ENCODE peak calls at places on chromosomes 16 and 17, in seven cellular contexts. P, E, Y, U, Q, R and K are unnamed samples.

GRCh38 chr17:17836818-17837379 is at the start of gene SREBF1:
- DNase-seq in P (peak; percentile 61), E (peak; percentile 81), Y (peak; percentile 72), U (no peak), Q (no peak), R (no peak), K (no peak)

GRCh38 chr17:63991611-63992010 is 6.5 kb upstream of the PRR29 start:
- DNase-seq in P (no peak), E (no peak), Y (no peak), U (no peak), Q (peak; percentile 25), R (no peak), K (no peak)

GRCh38 chr16:12096828-12097522 is 120.4 kb downstream of the SNX29 start:
- DNase-seq in P (no peak), E (no peak), Y (no peak), U (no peak), Q (no peak), R (no peak), K (no peak)

GRCh38 chr16:25371342-25371741 is 113.7 kb upstream of the ZKSCAN2 start:
- DNase-seq in P (no peak), E (no peak), Y (no peak), U (no peak), Q (no peak), R (no peak), K (no peak)

GRCh38 chr17:42706732-42707131 is 24.4 kb downstream of the CNTNAP1 start:
- DNase-seq in P (no peak), E (no peak), Y (no peak), U (no peak), Q (peak; percentile 1), R (no peak), K (no peak)

GRCh38 chr16:56189990-56190902 is 1.0 kb upstream of the GNAO1 start:
- DNase-seq in P (no peak), E (no peak), Y (no peak), U (no peak), Q (no peak), R (no peak), K (no peak)

GRCh38 chr17:45265823-45266222 is 3.9 kb upstream of the SPATA32 start:
- DNase-seq in P (no peak), E (peak; percentile 78), Y (no peak), U (no peak), Q (no peak), R (no peak), K (no peak)

GRCh38 chr17:69466451-69466850 is 52.0 kb downstream of the MAP2K6 start:
- DNase-seq in P (no peak), E (no peak), Y (no peak), U (no peak), Q (no peak), R (no peak), K (no peak)

GRCh38 chr17:7060165-7060890 is 16.4 kb upstream of the SLC16A11 start:
- DNase-seq in P (peak; percentile 27), E (no peak), Y (no peak), U (no peak), Q (no peak), R (no peak), K (no peak)

GRCh38 chr16:633336-634050 is 2.6 kb downstream of the METTL26 start:
- DNase-seq in P (no peak), E (no peak), Y (no peak), U (no peak), Q (no peak), R (no peak), K (no peak)

GRCh38 chr17:2948721-2949468 is 114.5 kb downstream of the OR1D5 start:
- DNase-seq in P (no peak), E (no peak), Y (no peak), U (no peak), Q (peak; percentile 38), R (no peak), K (no peak)

GRCh38 chr16:50025544-50025931 is 513 bp downstream of the CNEP1R1 start:
- DNase-seq in P (no peak), E (peak; percentile 63), Y (no peak), U (no peak), Q (no peak), R (no peak), K (no peak)

GRCh38 chr17:40074175-40074512 is 11.4 kb downstream of the THRA start:
- DNase-seq in P (no peak), E (no peak), Y (no peak), U (no peak), Q (no peak), R (no peak), K (no peak)

GRCh38 chr17:80030730-80031410 is 4.8 kb downstream of the TBC1D16 start:
- DNase-seq in P (peak; percentile 92), E (peak; percentile 67), Y (no peak), U (no peak), Q (no peak), R (no peak), K (peak; percentile 79)

GRCh38 chr16:30927789-30928378 is 4.5 kb downstream of the FBXL19 start:
- DNase-seq in P (no peak), E (no peak), Y (peak; percentile 61), U (no peak), Q (no peak), R (no peak), K (peak; percentile 56)

GRCh38 chr17:72447251-72447640 is 326.4 kb downstream of the SOX9 start:
- DNase-seq in P (no peak), E (no peak), Y (no peak), U (no peak), Q (no peak), R (no peak), K (no peak)

GRCh38 chr17:72446525-72447250 is 325.9 kb downstream of the SOX9 start:
- DNase-seq in P (no peak), E (peak; percentile 76), Y (no peak), U (peak; percentile 57), Q (no peak), R (no peak), K (no peak)

GRCh38 chr17:72444517-72445054 is 323.8 kb downstream of the SOX9 start:
- DNase-seq in P (no peak), E (no peak), Y (no peak), U (no peak), Q (no peak), R (no peak), K (no peak)

GRCh38 chr17:72445055-72445991 is 324.5 kb downstream of the SOX9 start:
- DNase-seq in P (peak; percentile 58), E (peak; percentile 87), Y (no peak), U (no peak), Q (no peak), R (no peak), K (no peak)

GRCh38 chr17:72446118-72446517 is 325.3 kb downstream of the SOX9 start:
- DNase-seq in P (no peak), E (no peak), Y (no peak), U (no peak), Q (no peak), R (no peak), K (no peak)
- H3K4me3 ChIP-seq in P (no peak overlapping the region), E (no peak overlapping the region), Y (no peak overlapping the region), U (no peak overlapping the region), Q (no peak overlapping the region), R (no peak overlapping the region), K (no peak overlapping the region)

DNA sequence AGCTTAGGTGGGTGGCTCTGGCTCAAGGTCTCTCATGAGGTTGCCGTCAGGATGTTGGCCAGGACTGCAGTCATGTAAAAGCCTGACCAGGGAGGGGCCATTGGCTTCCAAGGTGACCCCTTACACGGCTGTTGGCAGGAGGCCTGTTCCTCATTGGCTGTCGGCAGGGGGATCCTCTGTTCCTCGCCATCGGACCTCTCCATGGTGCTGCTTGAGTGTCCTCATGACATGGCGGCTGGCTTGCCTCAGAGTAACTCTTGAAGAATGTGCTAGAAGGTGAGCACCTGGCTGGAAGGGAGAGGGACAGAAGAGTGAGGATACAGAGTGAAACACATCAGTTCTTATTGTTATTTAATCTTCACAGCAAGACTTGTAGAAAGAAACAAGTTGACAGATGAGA is 4.7 kb upstream of the RPRML start:
- DNase-seq in P (no peak), E (no peak), Y (no peak), U (no peak), Q (no peak), R (no peak), K (no peak)
- H3K27ac ChIP-seq in P (no peak overlapping the region), E (peak overlapping the region; percentile 81), Y (no peak overlapping the region), U (no peak overlapping the region), Q (no peak overlapping the region), R (no peak overlapping the region), K (no peak overlapping the region)

GRCh38 chr17:14813649-14814048 is 451.5 kb downstream of the PMP22 start:
- DNase-seq in P (no peak), E (no peak), Y (no peak), U (no peak), Q (no peak), R (no peak), K (no peak)
- TF ChIP-seq CTCF in P (no peak), E (peak; percentile 16), Y (peak; percentile 46), U (no peak), Q (no peak), R (no peak), K (no peak)

DNA sequence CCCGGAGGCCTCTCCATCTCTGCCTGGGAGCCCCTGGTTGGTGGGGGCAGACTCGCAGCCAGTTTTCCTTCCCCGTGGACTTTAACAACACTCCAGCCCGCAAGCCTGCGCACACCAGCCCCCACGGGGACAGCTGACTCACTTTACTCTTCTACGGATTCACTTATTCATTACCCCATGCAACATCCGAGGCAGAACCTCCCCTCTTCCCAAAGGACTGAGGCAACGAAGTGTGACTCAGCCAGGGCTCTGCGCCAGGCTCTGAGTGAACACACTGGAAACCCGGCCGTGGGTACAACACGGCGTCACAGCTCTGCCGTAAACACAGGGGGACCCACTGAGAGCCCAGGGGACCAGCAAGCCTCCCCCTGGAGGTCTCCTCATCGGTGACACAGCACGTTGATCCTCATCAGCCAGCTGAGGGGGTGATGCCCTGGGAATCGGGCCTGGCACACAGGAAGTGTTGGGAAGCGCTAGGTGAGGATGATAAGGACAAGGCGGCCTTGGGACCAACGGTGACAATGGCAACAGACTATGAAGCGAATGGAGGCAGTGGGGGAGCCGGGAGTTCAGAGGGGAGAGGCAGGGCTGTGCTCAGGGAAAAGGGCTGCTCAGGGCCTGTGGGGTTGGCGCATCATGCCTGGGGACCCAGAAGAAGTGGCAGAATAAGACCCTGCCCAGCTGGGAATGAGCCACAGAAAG is 14.6 kb downstream of the COTL1 start:
- DNase-seq in P (peak; percentile 72), E (no peak), Y (peak; percentile 57), U (peak; percentile 89), Q (peak; percentile 95), R (peak; percentile 83), K (peak; percentile 76)
- H3K4me3 ChIP-seq in P (peak overlapping the region; percentile 3), E (no peak overlapping the region), Y (no peak overlapping the region), U (peak overlapping the region; percentile 34), Q (no peak overlapping the region), R (peak overlapping the region; percentile 60), K (no peak overlapping the region)

GRCh38 chr16:87406495-87407088 is 14.5 kb downstream of the MAP1LC3B start:
- DNase-seq in P (no peak), E (no peak), Y (no peak), U (no peak), Q (peak; percentile 31), R (no peak), K (no peak)
- H3K27ac ChIP-seq in P (no peak overlapping the region), E (peak overlapping the region; percentile 36), Y (no peak overlapping the region), U (no peak overlapping the region), Q (peak overlapping the region; percentile 12), R (no peak overlapping the region), K (peak overlapping the region; percentile 64)